ENCODE peak calls at places on chromosome 17, in four cellular contexts. H is Peyer's patch, B is heart right ventricle, F is neural progenitor cell. O is an unnamed sample.

GRCh38 chr17:66169839-66170238 is 22.1 kb downstream of the CEP112 start:
- DNase-seq in H (no peak), B (no peak), F (no peak), O (no peak)

GRCh38 chr17:42928714-42929496 is 28.3 kb downstream of the G6PC1 start:
- DNase-seq in H (peak), B (no peak), F (peak), O (peak)

GRCh38 chr17:73648543-73648820 is 4.2 kb upstream of the SDK2 start:
- DNase-seq in H (no peak), B (no peak), F (no peak), O (no peak)

GRCh38 chr17:46984892-46985291 is 5.8 kb upstream of the RPRML start:
- DNase-seq in H (no peak), B (no peak), F (no peak), O (no peak)

GRCh38 chr17:57455063-57455914 is 199.0 kb downstream of the MSI2 start:
- DNase-seq in H (peak), B (no peak), F (no peak), O (no peak)

GRCh38 chr17:64506576-64507417 is at the start of gene CEP95:
- DNase-seq in H (peak), B (peak), F (peak), O (peak)

GRCh38 chr17:66403846-66404597 is 101.6 kb downstream of the PRKCA start:
- DNase-seq in H (no peak), B (no peak), F (no peak), O (no peak)

GRCh38 chr17:33366998-33367397 is 73.9 kb upstream of the ASIC2 start:
- DNase-seq in H (no peak), B (no peak), F (peak), O (no peak)

GRCh38 chr17:14833201-14833773 is 431.8 kb downstream of the PMP22 start:
- DNase-seq in H (no peak), B (no peak), F (no peak), O (no peak)

GRCh38 chr17:78844301-78845005 is 3.8 kb upstream of the USP36 start:
- DNase-seq in H (no peak), B (no peak), F (no peak), O (no peak)

GRCh38 chr17:35801583-35802224 is 6.3 kb upstream of the MMP28 start:
- DNase-seq in H (peak), B (peak), F (no peak), O (peak)

GRCh38 chr17:4548721-4549531 is 6.3 kb downstream of the MYBBP1A start:
- DNase-seq in H (no peak), B (no peak), F (no peak), O (no peak)

DNA sequence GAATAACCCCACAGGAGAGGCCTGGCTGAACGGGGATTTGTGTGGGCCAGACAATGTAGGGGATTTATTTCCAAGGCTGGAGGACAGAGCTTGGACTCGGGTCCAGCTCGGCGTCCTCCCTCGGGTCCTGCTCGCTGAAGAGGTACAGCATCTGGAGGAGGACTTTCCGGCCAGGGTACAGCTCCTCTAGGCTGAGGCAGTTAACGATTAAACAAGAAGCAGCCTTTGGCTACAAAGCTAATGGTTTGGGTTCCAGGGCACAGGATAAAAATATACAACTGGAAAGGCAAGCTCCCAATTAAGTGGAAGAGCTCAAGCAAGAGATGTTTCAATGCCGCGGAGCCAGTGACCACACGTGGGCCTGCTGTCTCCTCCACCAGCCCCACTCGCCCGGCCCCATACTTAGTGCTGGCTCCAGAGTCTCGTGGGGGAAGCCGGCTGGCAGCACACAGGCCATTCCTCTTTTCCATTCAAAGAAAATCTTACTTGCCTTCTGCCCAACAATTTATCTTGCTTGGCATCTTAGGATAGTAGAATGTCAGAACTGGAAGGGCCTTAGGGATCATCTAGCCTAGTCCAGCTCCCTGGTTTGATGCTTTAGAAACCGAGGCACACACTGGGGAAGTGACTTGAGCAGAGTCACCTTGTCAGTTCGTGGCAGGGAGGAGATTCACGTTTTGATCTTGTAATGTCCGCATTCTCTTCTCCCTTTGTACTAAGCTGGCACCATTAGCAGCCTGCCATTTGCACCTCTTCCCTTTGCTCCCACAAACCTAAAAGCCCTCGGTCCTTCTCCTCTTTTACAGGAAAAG is 85.9 kb upstream of the TBX2 start:
- DNase-seq in H (no peak), B (peak), F (no peak), O (no peak)
- H3K27ac ChIP-seq in H (no peak), B (peak), F (no peak), O (peak)

DNA sequence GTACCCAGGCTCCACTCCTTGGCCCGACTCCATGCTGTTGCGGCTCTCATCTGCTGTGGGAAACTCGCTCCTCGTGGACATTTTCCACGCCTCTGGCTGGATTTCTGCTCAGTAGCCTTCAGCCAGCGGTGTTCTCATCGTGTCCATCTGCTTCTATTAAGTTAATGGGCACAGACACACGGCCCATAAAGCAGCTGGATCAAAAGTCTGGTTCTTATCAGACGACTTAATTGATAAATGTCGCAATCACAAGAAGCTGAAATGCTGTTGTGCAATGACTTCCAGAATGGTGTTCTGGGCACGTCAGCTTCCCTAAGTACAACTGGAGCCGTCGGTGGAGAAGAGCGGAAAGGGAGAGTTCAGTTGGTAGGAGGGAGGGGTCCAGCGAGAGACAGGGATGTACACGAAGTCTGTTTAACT is 211.7 kb upstream of the CHMP6 start:
- DNase-seq in H (no peak), B (no peak), F (no peak), O (peak)
- H3K4me3 ChIP-seq in H (no peak), B (no peak), F (no peak), O (no peak)

DNA sequence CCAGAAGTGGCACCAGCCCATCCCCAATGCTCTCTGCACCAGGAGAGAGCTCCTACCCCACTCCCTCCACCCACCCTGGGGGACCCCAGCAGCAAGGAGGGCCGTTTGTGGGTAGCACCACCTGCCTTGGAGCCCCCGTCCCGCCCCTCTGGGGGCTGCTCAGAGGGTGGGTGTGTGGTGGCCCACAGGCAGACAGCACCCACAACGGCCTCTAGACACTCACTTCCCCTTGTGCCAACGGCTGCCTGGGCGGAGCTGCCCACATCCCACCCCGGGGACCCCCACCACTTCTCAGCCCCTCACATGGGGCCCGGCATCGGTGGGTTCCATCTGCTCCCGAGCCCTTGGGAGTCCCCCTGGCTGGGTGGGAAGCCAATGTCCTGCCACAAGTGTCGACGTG is 33.3 kb downstream of the BAHCC1 start:
- DNase-seq in H (no peak), B (no peak), F (no peak), O (no peak)
- TF ChIP-seq CTCF in H (no peak), B (no peak), F (no peak), O (no peak)

GRCh38 chr17:45311762-45312476 is 4.9 kb downstream of the MAP3K14 start:
- DNase-seq in H (peak), B (peak), F (no peak), O (peak)

GRCh38 chr17:45313419-45313771 is 3.4 kb downstream of the MAP3K14 start:
- DNase-seq in H (peak), B (no peak), F (no peak), O (no peak)

GRCh38 chr17:45313927-45314760 is 2.7 kb downstream of the MAP3K14 start:
- DNase-seq in H (no peak), B (no peak), F (no peak), O (no peak)

GRCh38 chr17:45311406-45311761 is 5.4 kb downstream of the MAP3K14 start:
- DNase-seq in H (no peak), B (no peak), F (peak), O (no peak)

GRCh38 chr17:45312477-45313418 is 4.1 kb downstream of the MAP3K14 start:
- DNase-seq in H (peak), B (no peak), F (no peak), O (no peak)
- H3K27ac ChIP-seq in H (peak), B (peak), F (no peak), O (peak)